ENCODE peak calls at places on chromosomes 12 and 14, in five cellular contexts. Q, V, H, R and P are unnamed samples.

GRCh38 chr12:111448831-111449790 is 43.4 kb downstream of the SH2B3 start:
- DNase-seq in R (no peak), V (no peak), Q (no peak), H (no peak), P (no peak)

GRCh38 chr14:95507174-95507573 is 9.3 kb downstream of the SYNE3 start:
- DNase-seq in V (no peak), Q (peak), R (no peak), H (no peak), P (no peak)

GRCh38 chr14:78848234-78848820 is 678.2 kb downstream of the NRXN3 start:
- DNase-seq in Q (peak), R (no peak), H (peak), V (no peak), P (peak)

GRCh38 chr12:3935078-3935477 is 61.9 kb upstream of the PARP11 start:
- DNase-seq in Q (no peak), R (no peak), H (no peak), V (no peak), P (no peak)

GRCh38 chr12:105888696-105889095 is 250.1 kb downstream of the NUAK1 start:
- DNase-seq in V (no peak), H (no peak), R (no peak), Q (peak), P (no peak)

GRCh38 chr12:52063986-52064649 is 5.7 kb upstream of the ATG101 start:
- DNase-seq in R (peak), H (no peak), V (no peak), Q (peak), P (no peak)

GRCh38 chr12:92621833-92622232 is 81.0 kb upstream of the PLEKHG7 start:
- DNase-seq in Q (no peak), V (no peak), H (no peak), R (no peak), P (no peak)

GRCh38 chr14:55019968-55020554 is 6.8 kb downstream of the WDHD1 start:
- DNase-seq in R (no peak), Q (peak), H (no peak), V (no peak), P (no peak)

GRCh38 chr14:105173901-105174894 is 5.6 kb upstream of the JAG2 start:
- DNase-seq in R (no peak), V (no peak), H (no peak), Q (no peak), P (no peak)

GRCh38 chr14:31391473-31391872 is 28.9 kb downstream of the HEATR5A start:
- DNase-seq in V (no peak), H (no peak), R (no peak), Q (no peak), P (no peak)

GRCh38 chr12:124480469-124481256 is 86.7 kb downstream of the NCOR2 start:
- DNase-seq in R (no peak), V (no peak), H (peak), Q (peak), P (no peak)

GRCh38 chr12:120370343-120371243 is 1.6 kb upstream of the MSI1 start:
- DNase-seq in Q (no peak), V (no peak), R (no peak), H (no peak), P (no peak)

GRCh38 chr14:88013750-88014349 is 8.9 kb downstream of the GPR65 start:
- DNase-seq in Q (peak), H (peak), V (no peak), R (peak), P (peak)

GRCh38 chr12:66647034-66647691 is 31.7 kb downstream of the GRIP1 start:
- DNase-seq in H (no peak), Q (peak), R (no peak), V (no peak), P (no peak)

GRCh38 chr12:52836042-52836466 is 1.9 kb upstream of the KRT79 start:
- DNase-seq in R (no peak), H (no peak), V (peak), Q (peak), P (no peak)

GRCh38 chr14:36070056-36071043 is 106.2 kb downstream of the PTCSC3 start:
- DNase-seq in Q (peak), V (no peak), R (peak), H (peak), P (peak)

GRCh38 chr14:51401756-51402155 is 161.7 kb downstream of the TMX1 start:
- DNase-seq in R (no peak), V (no peak), Q (peak), H (no peak), P (no peak)

GRCh38 chr12:12518464-12518845 is 44.2 kb downstream of the DUSP16 start:
- DNase-seq in V (no peak), R (no peak), Q (no peak), H (no peak), P (no peak)

GRCh38 chr12:553216-554000 is 93.7 kb downstream of the B4GALNT3 start:
- DNase-seq in H (no peak), Q (no peak), R (peak), V (no peak), P (no peak)

GRCh38 chr14:94355191-94355794 is 32.2 kb upstream of the SERPINA6 start:
- DNase-seq in Q (peak), V (no peak), R (peak), H (no peak), P (no peak)

GRCh38 chr12:95473440-95473946 is 459 bp upstream of the METAP2 start:
- DNase-seq in R (no peak), H (peak), V (peak), Q (peak), P (no peak)

GRCh38 chr12:62210422-62210821 is 49.8 kb upstream of the USP15 start:
- DNase-seq in Q (peak), R (no peak), H (peak), V (peak), P (no peak)

GRCh38 chr12:69947123-69947522 is 122.1 kb downstream of the MYRFL start:
- DNase-seq in R (no peak), Q (no peak), V (no peak), H (no peak), P (no peak)

GRCh38 chr12:66048843-66049537 is 81.6 kb downstream of the LLPH start:
- DNase-seq in H (no peak), R (no peak), Q (peak), V (no peak), P (no peak)

GRCh38 chr12:41778934-41779333 is 365.7 kb downstream of the GXYLT1 start:
- DNase-seq in Q (no peak), V (no peak), H (no peak), R (no peak), P (no peak)

GRCh38 chr12:122187466-122187865 is 4.5 kb downstream of the LRRC43 start:
- DNase-seq in R (no peak), Q (no peak), H (no peak), V (no peak), P (no peak)

GRCh38 chr14:51337520-51337919 is 97.5 kb downstream of the TMX1 start:
- DNase-seq in R (no peak), H (no peak), V (no peak), Q (no peak), P (no peak)

GRCh38 chr12:108333898-108334699 is 5.0 kb downstream of the CMKLR1 start:
- DNase-seq in Q (peak), V (no peak), R (no peak), H (no peak), P (no peak)

GRCh38 chr12:27193106-27193505 is 51.0 kb upstream of the STK38L start:
- DNase-seq in H (no peak), V (no peak), R (no peak), Q (peak), P (no peak)

GRCh38 chr14:31897581-31898186 is 179.4 kb upstream of the ARHGAP5 start:
- DNase-seq in Q (peak), R (no peak), H (no peak), V (no peak), P (no peak)

GRCh38 chr14:73162271-73162670 is 26.0 kb downstream of the PSEN1 start:
- DNase-seq in V (no peak), H (no peak), Q (no peak), R (no peak), P (no peak)